ENCODE peak calls at places on chromosomes 16 and 17, in five cellular contexts. I is transverse colon, B is prostate gland, D is upper lobe of left lung, F is stomach. J is an unnamed sample.

GRCh38 chr17:34706029-34706428 is 126.6 kb downstream of the TMEM132E start:
- DNase-seq in I (no peak), B (no peak), D (no peak), F (no peak), J (no peak)

GRCh38 chr16:89289428-89290395 is 72.2 kb downstream of the ZNF778 start:
- DNase-seq in I (peak), B (peak), D (peak), F (peak), J (peak)

GRCh38 chr17:46053911-46054534 is 55.0 kb downstream of the STH start:
- DNase-seq in I (no peak), B (no peak), D (no peak), F (no peak), J (no peak)

GRCh38 chr17:17994271-17994670 is 21.6 kb downstream of the DRC3 start:
- DNase-seq in I (no peak), B (no peak), D (no peak), F (peak), J (no peak)

GRCh38 chr17:22516861-22517636 is 824.7 kb downstream of the KCNJ18 start:
- DNase-seq in I (no peak), B (no peak), D (peak), F (no peak), J (no peak)

GRCh38 chr17:59377410-59377809 is 46.0 kb downstream of the YPEL2 start:
- DNase-seq in I (no peak), B (no peak), D (no peak), F (no peak), J (no peak)

GRCh38 chr17:5973410-5973809 is 96.8 kb upstream of the WSCD1 start:
- DNase-seq in I (no peak), B (no peak), D (no peak), F (no peak), J (no peak)

GRCh38 chr16:12323007-12323699 is 346.6 kb downstream of the SNX29 start:
- DNase-seq in I (no peak), B (no peak), D (no peak), F (no peak), J (no peak)

GRCh38 chr16:70804153-70804728 is 3.3 kb upstream of the VAC14 start:
- DNase-seq in I (no peak), B (no peak), D (no peak), F (no peak), J (no peak)

GRCh38 chr17:21345236-21345635 is 30.9 kb upstream of the KCNJ12 start:
- DNase-seq in I (no peak), B (no peak), D (no peak), F (no peak), J (no peak)

GRCh38 chr16:89472711-89473075 is 17.7 kb downstream of the ANKRD11 start:
- DNase-seq in I (no peak), B (no peak), D (no peak), F (no peak), J (no peak)

GRCh38 chr16:15502041-15502725 is 67.8 kb downstream of the BMERB1 start:
- DNase-seq in I (no peak), B (no peak), D (no peak), F (no peak), J (no peak)

GRCh38 chr17:29784661-29785060 is 145.4 kb downstream of the SSH2 start:
- DNase-seq in I (no peak), B (no peak), D (no peak), F (no peak), J (no peak)

GRCh38 chr16:86946396-86946795 is 368.0 kb downstream of the FOXL1 start:
- DNase-seq in I (no peak), B (no peak), D (no peak), F (no peak), J (no peak)

GRCh38 chr16:3553138-3553923 is 23.9 kb downstream of the NLRC3 start:
- DNase-seq in I (no peak), B (peak), D (no peak), F (no peak), J (no peak)

GRCh38 chr17:81221371-81221841 is 1.4 kb downstream of the CEP131 start:
- DNase-seq in I (no peak), B (no peak), D (no peak), F (no peak), J (no peak)

GRCh38 chr16:75471723-75472634 is 7.5 kb upstream of the TMEM170A start:
- DNase-seq in I (peak), B (peak), D (no peak), F (peak), J (peak)

GRCh38 chr17:56478836-56479447 is 114.6 kb upstream of the NOG start:
- DNase-seq in I (no peak), B (no peak), D (no peak), F (no peak), J (no peak)

GRCh38 chr17:77186141-77186604 is 45.4 kb downstream of the SEC14L1 start:
- DNase-seq in I (no peak), B (no peak), D (peak), F (no peak), J (no peak)

GRCh38 chr17:77182205-77182604 is 41.4 kb downstream of the SEC14L1 start:
- DNase-seq in I (no peak), B (no peak), D (no peak), F (no peak), J (no peak)

GRCh38 chr17:77184474-77184873 is 43.7 kb downstream of the SEC14L1 start:
- DNase-seq in I (no peak), B (no peak), D (no peak), F (no peak), J (no peak)

GRCh38 chr17:77182773-77183172 is 42.0 kb downstream of the SEC14L1 start:
- DNase-seq in I (no peak), B (no peak), D (peak), F (no peak), J (no peak)

GRCh38 chr17:77185137-77185536 is 44.4 kb downstream of the SEC14L1 start:
- DNase-seq in I (no peak), B (no peak), D (no peak), F (no peak), J (no peak)
- TF ChIP-seq POLR2AphosphoS5 in I (no peak), B (peak), D (no peak), F (no peak), J (no peak)

GRCh38 chr16:84369938-84370627 is 1.7 kb downstream of the ATP2C2 start:
- DNase-seq in I (peak), B (no peak), D (no peak), F (no peak), J (no peak)
- TF ChIP-seq POLR2AphosphoS5 in I (peak), B (peak), D (peak), F (no peak), J (no peak)

GRCh38 chr17:42387221-42387657 is 1.0 kb downstream of the STAT3 start:
- DNase-seq in I (no peak), B (peak), D (no peak), F (no peak), J (no peak)
- TF ChIP-seq POLR2AphosphoS5 in I (no peak), B (peak), D (no peak), F (peak), J (no peak)

GRCh38 chr17:7850970-7851437 is 3.9 kb upstream of the TMEM88 start:
- DNase-seq in I (no peak), B (no peak), D (peak), F (no peak), J (no peak)

GRCh38 chr17:7848665-7849184 is 6.1 kb upstream of the TMEM88 start:
- DNase-seq in I (no peak), B (no peak), D (peak), F (no peak), J (no peak)

GRCh38 chr17:7850118-7850504 is 4.8 kb upstream of the TMEM88 start:
- DNase-seq in I (no peak), B (no peak), D (no peak), F (no peak), J (no peak)

GRCh38 chr17:7848131-7848579 is 6.7 kb upstream of the TMEM88 start:
- DNase-seq in I (no peak), B (no peak), D (peak), F (no peak), J (no peak)

DNA sequence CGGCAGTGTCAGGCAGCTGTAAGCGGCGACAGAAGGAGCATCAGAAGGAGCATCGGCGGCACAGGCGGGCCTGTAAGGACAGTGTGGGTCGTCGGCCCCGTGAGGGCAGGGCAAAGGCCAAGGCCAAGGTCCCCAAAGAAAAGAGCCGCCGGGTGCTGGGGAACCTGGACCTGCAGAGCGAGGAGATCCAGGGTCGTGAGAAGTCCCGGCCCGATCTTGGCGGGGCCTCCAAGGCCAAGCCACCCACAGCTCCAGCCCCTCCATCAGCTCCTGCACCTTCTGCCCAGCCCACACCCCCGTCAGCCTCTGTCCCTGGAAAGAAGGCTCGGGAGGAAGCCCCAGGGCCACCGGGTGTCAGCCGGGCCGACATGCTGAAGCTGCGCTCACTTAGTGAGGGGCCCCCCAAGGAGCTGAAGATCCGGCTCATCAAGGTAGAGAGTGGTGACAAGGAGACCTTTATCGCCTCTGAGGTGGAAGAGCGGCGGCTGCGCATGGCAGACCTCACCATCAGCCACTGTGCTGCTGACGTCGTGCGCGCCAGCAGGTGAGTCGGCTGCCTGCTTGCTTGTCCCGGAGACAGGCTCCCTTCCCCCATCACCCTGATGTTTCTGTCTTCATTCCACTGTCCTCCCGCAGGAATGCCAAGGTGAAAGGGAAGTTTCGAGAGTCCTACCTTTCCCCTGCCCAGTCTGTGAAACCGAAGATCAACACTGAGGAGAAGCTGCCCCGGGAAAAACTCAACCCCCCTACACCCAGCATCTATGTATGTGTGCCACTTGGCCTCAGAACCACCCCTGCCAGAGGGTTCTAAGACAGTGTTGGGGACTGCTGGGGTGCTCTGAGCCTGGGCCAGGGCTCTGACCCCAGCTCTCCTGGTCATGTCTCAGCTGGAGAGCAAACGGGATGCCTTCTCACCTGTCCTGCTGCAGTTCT is 5.4 kb upstream of the TMEM88 start:
- DNase-seq in I (no peak), B (no peak), D (peak), F (no peak), J (no peak)
- TF ChIP-seq POLR2AphosphoS5 in I (peak), B (no peak), D (no peak), F (no peak), J (no peak)

GRCh38 chr17:38728290-38728831 is 1.8 kb upstream of the CISD3 start:
- DNase-seq in I (peak), B (no peak), D (no peak), F (no peak), J (no peak)

GRCh38 chr17:38727661-38728220 is 2.4 kb upstream of the CISD3 start:
- DNase-seq in I (no peak), B (no peak), D (no peak), F (no peak), J (no peak)

GRCh38 chr17:38721802-38722201 is 8.3 kb upstream of the CISD3 start:
- DNase-seq in I (no peak), B (no peak), D (no peak), F (no peak), J (no peak)

GRCh38 chr17:38724337-38724988 is 5.7 kb upstream of the CISD3 start:
- DNase-seq in I (peak), B (no peak), D (no peak), F (peak), J (no peak)

GRCh38 chr17:38725066-38725465 is 5.1 kb upstream of the CISD3 start:
- DNase-seq in I (no peak), B (no peak), D (no peak), F (no peak), J (no peak)
- TF ChIP-seq POLR2AphosphoS5 in I (no peak), B (no peak), D (no peak), F (no peak), J (no peak)

DNA sequence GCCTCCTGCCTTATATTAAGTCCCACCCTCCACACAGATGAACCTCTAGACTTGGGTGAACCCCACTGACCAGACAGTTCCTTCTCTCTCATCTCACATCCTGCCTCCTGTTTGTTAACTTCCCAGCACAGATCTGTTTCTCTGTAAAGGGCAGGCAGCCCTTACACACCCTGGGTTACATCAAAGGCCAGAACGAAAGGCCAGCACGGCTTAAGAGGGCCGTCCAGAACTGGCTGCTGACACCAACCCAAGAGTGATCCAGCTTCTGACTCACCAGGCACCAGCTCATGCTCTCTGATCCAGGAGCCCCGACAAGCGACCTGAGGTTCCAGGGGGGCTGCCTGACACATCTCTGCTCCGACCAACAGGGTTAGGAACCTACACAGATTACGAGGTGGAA is 86.9 kb downstream of the MRM3 start:
- DNase-seq in I (peak), B (no peak), D (no peak), F (peak), J (no peak)
- TF ChIP-seq POLR2AphosphoS5 in I (peak), B (peak), D (peak), F (peak), J (no peak)

DNA sequence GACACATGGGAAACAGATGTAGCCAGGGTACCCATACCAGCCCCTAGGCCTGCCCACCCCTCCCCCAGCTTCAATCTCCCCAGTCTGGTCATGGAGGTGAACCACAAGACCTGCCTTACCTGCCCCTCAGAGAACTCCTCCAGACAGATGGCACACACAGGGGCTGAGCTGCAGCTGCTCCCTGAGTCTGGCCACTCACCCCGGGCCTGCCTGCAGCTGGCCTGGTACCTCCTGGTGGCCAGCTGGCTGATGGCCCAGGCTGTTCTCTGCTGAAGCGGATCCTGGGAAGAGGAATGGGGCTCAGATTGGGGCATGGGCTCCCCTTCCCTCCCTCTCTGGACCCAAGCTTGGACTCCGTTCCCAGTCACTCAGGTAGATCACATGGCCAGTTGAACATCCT is 8.7 kb upstream of the SUPT4H1 start:
- DNase-seq in I (no peak), B (no peak), D (no peak), F (peak), J (no peak)
- TF ChIP-seq POLR2AphosphoS5 in I (no peak), B (no peak), D (no peak), F (no peak), J (no peak)

GRCh38 chr16:85676466-85676865 is 12.3 kb downstream of the GINS2 start:
- DNase-seq in I (no peak), B (no peak), D (no peak), F (no peak), J (no peak)
- TF ChIP-seq POLR2AphosphoS5 in I (no peak), B (no peak), D (no peak), F (no peak), J (peak)

GRCh38 chr16:62597874-62598273 is 561.6 kb upstream of the CDH8 start:
- DNase-seq in I (no peak), B (no peak), D (no peak), F (no peak), J (no peak)
- TF ChIP-seq POLR2AphosphoS5 in I (no peak), B (no peak), D (no peak), F (no peak), J (no peak)

GRCh38 chr17:35804658-35805192 is 4.6 kb upstream of the TAF15 start:
- DNase-seq in I (peak), B (peak), D (no peak), F (peak), J (peak)
- TF ChIP-seq POLR2AphosphoS5 in I (no peak), B (peak), D (no peak), F (peak), J (no peak)

J was measured in GM12891.